ENCODE peak calls at places on chromosomes 5 and 9, in ten cellular contexts. One of them, this sample, is unnamed.

GRCh38 chr5:34571380-34572041 is 84.6 kb upstream of the RAI14 start:
- DNase-seq in T follicular helper cell: no peak
- DNase-seq in stimulated activated CD4-positive, alpha-beta T cell treated with anti-CD3 and anti-CD28 coated beads, Interleukin-1b, Interleukin-23, amount 100 ng/mL, for 48 hours: no peak
- DNase-seq in tibial artery: no peak
- DNase-seq in CD4-positive, alpha-beta T cell: no peak
- DNase-seq in stimulated activated effector memory CD8-positive, alpha-beta T cell treated with anti-CD3 and anti-CD28 coated beads, Interleukin-12 subunit alpha, Interleukin-12 subunit beta, amount 100 ng/mL, for 72 hours: no peak
- DNase-seq in cardiac fibroblast: peak; percentile 70
- DNase-seq in BE2C: no peak
- DNase-seq in left colon: no peak
- DNase-seq in GM12864: no peak
- DNase-seq in this sample: peak; percentile 41

GRCh38 chr5:128669803-128670202 is 131.8 kb upstream of the FBN2 start:
- DNase-seq in CD4-positive, alpha-beta T cell: no peak
- DNase-seq in tibial artery: no peak
- DNase-seq in GM12864: no peak
- DNase-seq in cardiac fibroblast: no peak
- DNase-seq in stimulated activated effector memory CD8-positive, alpha-beta T cell treated with anti-CD3 and anti-CD28 coated beads, Interleukin-12 subunit alpha, Interleukin-12 subunit beta, amount 100 ng/mL, for 72 hours: no peak
- DNase-seq in left colon: no peak
- DNase-seq in BE2C: no peak
- DNase-seq in T follicular helper cell: no peak
- DNase-seq in stimulated activated CD4-positive, alpha-beta T cell treated with anti-CD3 and anti-CD28 coated beads, Interleukin-1b, Interleukin-23, amount 100 ng/mL, for 48 hours: no peak
- DNase-seq in this sample: no peak

GRCh38 chr5:55319481-55319880 is 11.7 kb downstream of the MTREX start:
- DNase-seq in T follicular helper cell: no peak
- DNase-seq in left colon: no peak
- DNase-seq in CD4-positive, alpha-beta T cell: no peak
- DNase-seq in BE2C: no peak
- DNase-seq in GM12864: no peak
- DNase-seq in stimulated activated CD4-positive, alpha-beta T cell treated with anti-CD3 and anti-CD28 coated beads, Interleukin-1b, Interleukin-23, amount 100 ng/mL, for 48 hours: no peak
- DNase-seq in cardiac fibroblast: no peak
- DNase-seq in stimulated activated effector memory CD8-positive, alpha-beta T cell treated with anti-CD3 and anti-CD28 coated beads, Interleukin-12 subunit alpha, Interleukin-12 subunit beta, amount 100 ng/mL, for 72 hours: no peak
- DNase-seq in tibial artery: no peak
- DNase-seq in this sample: no peak

GRCh38 chr5:124639095-124639665 is 107.3 kb downstream of the ZNF608 start:
- DNase-seq in BE2C: no peak
- DNase-seq in tibial artery: no peak
- DNase-seq in CD4-positive, alpha-beta T cell: no peak
- DNase-seq in stimulated activated CD4-positive, alpha-beta T cell treated with anti-CD3 and anti-CD28 coated beads, Interleukin-1b, Interleukin-23, amount 100 ng/mL, for 48 hours: no peak
- DNase-seq in left colon: no peak
- DNase-seq in GM12864: no peak
- DNase-seq in cardiac fibroblast: no peak
- DNase-seq in T follicular helper cell: no peak
- DNase-seq in stimulated activated effector memory CD8-positive, alpha-beta T cell treated with anti-CD3 and anti-CD28 coated beads, Interleukin-12 subunit alpha, Interleukin-12 subunit beta, amount 100 ng/mL, for 72 hours: no peak
- DNase-seq in this sample: no peak

GRCh38 chr9:107213080-107213479 is 70.0 kb upstream of the RAD23B start:
- DNase-seq in T follicular helper cell: no peak
- DNase-seq in GM12864: no peak
- DNase-seq in cardiac fibroblast: no peak
- DNase-seq in CD4-positive, alpha-beta T cell: no peak
- DNase-seq in BE2C: no peak
- DNase-seq in stimulated activated effector memory CD8-positive, alpha-beta T cell treated with anti-CD3 and anti-CD28 coated beads, Interleukin-12 subunit alpha, Interleukin-12 subunit beta, amount 100 ng/mL, for 72 hours: peak; percentile 37
- DNase-seq in tibial artery: no peak
- DNase-seq in stimulated activated CD4-positive, alpha-beta T cell treated with anti-CD3 and anti-CD28 coated beads, Interleukin-1b, Interleukin-23, amount 100 ng/mL, for 48 hours: no peak
- DNase-seq in left colon: no peak
- DNase-seq in this sample: no peak

GRCh38 chr5:134070979-134071849 is 43.3 kb upstream of the TCF7 start:
- DNase-seq in BE2C: no peak
- DNase-seq in CD4-positive, alpha-beta T cell: peak; percentile 29
- DNase-seq in T follicular helper cell: no peak
- DNase-seq in stimulated activated CD4-positive, alpha-beta T cell treated with anti-CD3 and anti-CD28 coated beads, Interleukin-1b, Interleukin-23, amount 100 ng/mL, for 48 hours: peak; percentile 59
- DNase-seq in tibial artery: no peak
- DNase-seq in stimulated activated effector memory CD8-positive, alpha-beta T cell treated with anti-CD3 and anti-CD28 coated beads, Interleukin-12 subunit alpha, Interleukin-12 subunit beta, amount 100 ng/mL, for 72 hours: no peak
- DNase-seq in cardiac fibroblast: no peak
- DNase-seq in GM12864: no peak
- DNase-seq in left colon: no peak
- DNase-seq in this sample: peak; percentile 27

GRCh38 chr9:2299156-2299842 is 284.2 kb downstream of the SMARCA2 start:
- DNase-seq in stimulated activated effector memory CD8-positive, alpha-beta T cell treated with anti-CD3 and anti-CD28 coated beads, Interleukin-12 subunit alpha, Interleukin-12 subunit beta, amount 100 ng/mL, for 72 hours: no peak
- DNase-seq in tibial artery: no peak
- DNase-seq in CD4-positive, alpha-beta T cell: no peak
- DNase-seq in T follicular helper cell: no peak
- DNase-seq in stimulated activated CD4-positive, alpha-beta T cell treated with anti-CD3 and anti-CD28 coated beads, Interleukin-1b, Interleukin-23, amount 100 ng/mL, for 48 hours: no peak
- DNase-seq in cardiac fibroblast: no peak
- DNase-seq in left colon: peak; percentile 80
- DNase-seq in GM12864: no peak
- DNase-seq in BE2C: no peak
- DNase-seq in this sample: no peak

GRCh38 chr5:125486634-125487033 is 740.2 kb upstream of the ZNF608 start:
- DNase-seq in stimulated activated CD4-positive, alpha-beta T cell treated with anti-CD3 and anti-CD28 coated beads, Interleukin-1b, Interleukin-23, amount 100 ng/mL, for 48 hours: no peak
- DNase-seq in GM12864: no peak
- DNase-seq in left colon: no peak
- DNase-seq in stimulated activated effector memory CD8-positive, alpha-beta T cell treated with anti-CD3 and anti-CD28 coated beads, Interleukin-12 subunit alpha, Interleukin-12 subunit beta, amount 100 ng/mL, for 72 hours: no peak
- DNase-seq in BE2C: no peak
- DNase-seq in cardiac fibroblast: peak; percentile 63
- DNase-seq in tibial artery: no peak
- DNase-seq in CD4-positive, alpha-beta T cell: no peak
- DNase-seq in T follicular helper cell: no peak
- DNase-seq in this sample: no peak

GRCh38 chr5:38809388-38810359 is 36.1 kb upstream of the OSMR start:
- DNase-seq in T follicular helper cell: peak; percentile 7
- DNase-seq in BE2C: peak; percentile 85
- DNase-seq in CD4-positive, alpha-beta T cell: peak; percentile 11
- DNase-seq in GM12864: peak; percentile 15
- DNase-seq in cardiac fibroblast: peak; percentile 94
- DNase-seq in left colon: peak; percentile 61
- DNase-seq in stimulated activated effector memory CD8-positive, alpha-beta T cell treated with anti-CD3 and anti-CD28 coated beads, Interleukin-12 subunit alpha, Interleukin-12 subunit beta, amount 100 ng/mL, for 72 hours: peak; percentile 70
- DNase-seq in stimulated activated CD4-positive, alpha-beta T cell treated with anti-CD3 and anti-CD28 coated beads, Interleukin-1b, Interleukin-23, amount 100 ng/mL, for 48 hours: peak; percentile 62
- DNase-seq in tibial artery: peak; percentile 89
- DNase-seq in this sample: peak; percentile 71

GRCh38 chr5:131423056-131423455 is 159.2 kb downstream of the CDC42SE2 start:
- DNase-seq in cardiac fibroblast: peak; percentile 65
- DNase-seq in stimulated activated effector memory CD8-positive, alpha-beta T cell treated with anti-CD3 and anti-CD28 coated beads, Interleukin-12 subunit alpha, Interleukin-12 subunit beta, amount 100 ng/mL, for 72 hours: no peak
- DNase-seq in tibial artery: no peak
- DNase-seq in GM12864: no peak
- DNase-seq in T follicular helper cell: no peak
- DNase-seq in BE2C: peak; percentile 23
- DNase-seq in left colon: no peak
- DNase-seq in CD4-positive, alpha-beta T cell: no peak
- DNase-seq in stimulated activated CD4-positive, alpha-beta T cell treated with anti-CD3 and anti-CD28 coated beads, Interleukin-1b, Interleukin-23, amount 100 ng/mL, for 48 hours: no peak
- DNase-seq in this sample: no peak

GRCh38 chr5:150333400-150333799 is 24.1 kb upstream of the TCOF1 start:
- DNase-seq in left colon: no peak
- DNase-seq in GM12864: no peak
- DNase-seq in stimulated activated CD4-positive, alpha-beta T cell treated with anti-CD3 and anti-CD28 coated beads, Interleukin-1b, Interleukin-23, amount 100 ng/mL, for 48 hours: no peak
- DNase-seq in stimulated activated effector memory CD8-positive, alpha-beta T cell treated with anti-CD3 and anti-CD28 coated beads, Interleukin-12 subunit alpha, Interleukin-12 subunit beta, amount 100 ng/mL, for 72 hours: no peak
- DNase-seq in T follicular helper cell: no peak
- DNase-seq in BE2C: no peak
- DNase-seq in CD4-positive, alpha-beta T cell: no peak
- DNase-seq in tibial artery: no peak
- DNase-seq in cardiac fibroblast: no peak
- DNase-seq in this sample: no peak

GRCh38 chr5:142701673-142702311 is 15.9 kb upstream of the FGF1 start:
- DNase-seq in BE2C: no peak
- DNase-seq in GM12864: no peak
- DNase-seq in stimulated activated effector memory CD8-positive, alpha-beta T cell treated with anti-CD3 and anti-CD28 coated beads, Interleukin-12 subunit alpha, Interleukin-12 subunit beta, amount 100 ng/mL, for 72 hours: no peak
- DNase-seq in T follicular helper cell: no peak
- DNase-seq in stimulated activated CD4-positive, alpha-beta T cell treated with anti-CD3 and anti-CD28 coated beads, Interleukin-1b, Interleukin-23, amount 100 ng/mL, for 48 hours: no peak
- DNase-seq in cardiac fibroblast: no peak
- DNase-seq in CD4-positive, alpha-beta T cell: no peak
- DNase-seq in left colon: no peak
- DNase-seq in tibial artery: no peak
- DNase-seq in this sample: no peak

GRCh38 chr5:132003170-132003744 is 8.2 kb downstream of the ACSL6 start:
- DNase-seq in stimulated activated effector memory CD8-positive, alpha-beta T cell treated with anti-CD3 and anti-CD28 coated beads, Interleukin-12 subunit alpha, Interleukin-12 subunit beta, amount 100 ng/mL, for 72 hours: no peak
- DNase-seq in left colon: no peak
- DNase-seq in BE2C: no peak
- DNase-seq in T follicular helper cell: no peak
- DNase-seq in cardiac fibroblast: peak; percentile 44
- DNase-seq in GM12864: no peak
- DNase-seq in stimulated activated CD4-positive, alpha-beta T cell treated with anti-CD3 and anti-CD28 coated beads, Interleukin-1b, Interleukin-23, amount 100 ng/mL, for 48 hours: no peak
- DNase-seq in tibial artery: no peak
- DNase-seq in CD4-positive, alpha-beta T cell: no peak
- DNase-seq in this sample: no peak

GRCh38 chr9:81028504-81028903 is 660.8 kb downstream of the TLE1 start:
- DNase-seq in GM12864: no peak
- DNase-seq in stimulated activated CD4-positive, alpha-beta T cell treated with anti-CD3 and anti-CD28 coated beads, Interleukin-1b, Interleukin-23, amount 100 ng/mL, for 48 hours: no peak
- DNase-seq in stimulated activated effector memory CD8-positive, alpha-beta T cell treated with anti-CD3 and anti-CD28 coated beads, Interleukin-12 subunit alpha, Interleukin-12 subunit beta, amount 100 ng/mL, for 72 hours: no peak
- DNase-seq in left colon: no peak
- DNase-seq in CD4-positive, alpha-beta T cell: no peak
- DNase-seq in tibial artery: no peak
- DNase-seq in cardiac fibroblast: peak; percentile 72
- DNase-seq in BE2C: no peak
- DNase-seq in T follicular helper cell: no peak
- DNase-seq in this sample: peak; percentile 6

GRCh38 chr9:114516913-114517312 is 11.6 kb upstream of the WHRN start:
- DNase-seq in tibial artery: no peak
- DNase-seq in stimulated activated CD4-positive, alpha-beta T cell treated with anti-CD3 and anti-CD28 coated beads, Interleukin-1b, Interleukin-23, amount 100 ng/mL, for 48 hours: no peak
- DNase-seq in left colon: no peak
- DNase-seq in stimulated activated effector memory CD8-positive, alpha-beta T cell treated with anti-CD3 and anti-CD28 coated beads, Interleukin-12 subunit alpha, Interleukin-12 subunit beta, amount 100 ng/mL, for 72 hours: no peak
- DNase-seq in cardiac fibroblast: peak; percentile 13
- DNase-seq in CD4-positive, alpha-beta T cell: no peak
- DNase-seq in BE2C: no peak
- DNase-seq in T follicular helper cell: no peak
- DNase-seq in GM12864: no peak
- DNase-seq in this sample: peak; percentile 65

GRCh38 chr9:116543731-116544400 is 143.2 kb upstream of the TRIM32 start:
- DNase-seq in stimulated activated CD4-positive, alpha-beta T cell treated with anti-CD3 and anti-CD28 coated beads, Interleukin-1b, Interleukin-23, amount 100 ng/mL, for 48 hours: no peak
- DNase-seq in tibial artery: no peak
- DNase-seq in T follicular helper cell: no peak
- DNase-seq in CD4-positive, alpha-beta T cell: no peak
- DNase-seq in cardiac fibroblast: peak; percentile 78
- DNase-seq in stimulated activated effector memory CD8-positive, alpha-beta T cell treated with anti-CD3 and anti-CD28 coated beads, Interleukin-12 subunit alpha, Interleukin-12 subunit beta, amount 100 ng/mL, for 72 hours: no peak
- DNase-seq in left colon: no peak
- DNase-seq in GM12864: no peak
- DNase-seq in BE2C: no peak
- DNase-seq in this sample: no peak

GRCh38 chr9:22374021-22374420 is 72.6 kb upstream of the DMRTA1 start:
- DNase-seq in BE2C: no peak
- DNase-seq in CD4-positive, alpha-beta T cell: no peak
- DNase-seq in GM12864: no peak
- DNase-seq in stimulated activated CD4-positive, alpha-beta T cell treated with anti-CD3 and anti-CD28 coated beads, Interleukin-1b, Interleukin-23, amount 100 ng/mL, for 48 hours: no peak
- DNase-seq in T follicular helper cell: no peak
- DNase-seq in cardiac fibroblast: no peak
- DNase-seq in stimulated activated effector memory CD8-positive, alpha-beta T cell treated with anti-CD3 and anti-CD28 coated beads, Interleukin-12 subunit alpha, Interleukin-12 subunit beta, amount 100 ng/mL, for 72 hours: no peak
- DNase-seq in tibial artery: no peak
- DNase-seq in left colon: no peak
- DNase-seq in this sample: no peak

GRCh38 chr5:83026507-83026906 is 50.7 kb downstream of the TMEM167A start:
- DNase-seq in stimulated activated effector memory CD8-positive, alpha-beta T cell treated with anti-CD3 and anti-CD28 coated beads, Interleukin-12 subunit alpha, Interleukin-12 subunit beta, amount 100 ng/mL, for 72 hours: no peak
- DNase-seq in T follicular helper cell: no peak
- DNase-seq in stimulated activated CD4-positive, alpha-beta T cell treated with anti-CD3 and anti-CD28 coated beads, Interleukin-1b, Interleukin-23, amount 100 ng/mL, for 48 hours: no peak
- DNase-seq in GM12864: no peak
- DNase-seq in left colon: no peak
- DNase-seq in tibial artery: no peak
- DNase-seq in CD4-positive, alpha-beta T cell: no peak
- DNase-seq in cardiac fibroblast: no peak
- DNase-seq in BE2C: no peak
- DNase-seq in this sample: no peak

GRCh38 chr9:125522328-125522725 is 184.7 kb downstream of the MAPKAP1 start:
- DNase-seq in tibial artery: no peak
- DNase-seq in CD4-positive, alpha-beta T cell: no peak
- DNase-seq in stimulated activated CD4-positive, alpha-beta T cell treated with anti-CD3 and anti-CD28 coated beads, Interleukin-1b, Interleukin-23, amount 100 ng/mL, for 48 hours: no peak
- DNase-seq in GM12864: no peak
- DNase-seq in T follicular helper cell: no peak
- DNase-seq in BE2C: no peak
- DNase-seq in left colon: no peak
- DNase-seq in cardiac fibroblast: peak; percentile 94
- DNase-seq in stimulated activated effector memory CD8-positive, alpha-beta T cell treated with anti-CD3 and anti-CD28 coated beads, Interleukin-12 subunit alpha, Interleukin-12 subunit beta, amount 100 ng/mL, for 72 hours: no peak
- DNase-seq in this sample: peak; percentile 66

GRCh38 chr5:127186657-127187056 is 103.9 kb upstream of the MEGF10 start:
- DNase-seq in stimulated activated CD4-positive, alpha-beta T cell treated with anti-CD3 and anti-CD28 coated beads, Interleukin-1b, Interleukin-23, amount 100 ng/mL, for 48 hours: no peak
- DNase-seq in CD4-positive, alpha-beta T cell: no peak
- DNase-seq in T follicular helper cell: no peak
- DNase-seq in BE2C: no peak
- DNase-seq in left colon: no peak
- DNase-seq in cardiac fibroblast: no peak
- DNase-seq in stimulated activated effector memory CD8-positive, alpha-beta T cell treated with anti-CD3 and anti-CD28 coated beads, Interleukin-12 subunit alpha, Interleukin-12 subunit beta, amount 100 ng/mL, for 72 hours: no peak
- DNase-seq in GM12864: no peak
- DNase-seq in tibial artery: no peak
- DNase-seq in this sample: no peak

GRCh38 chr9:36437790-36438189 is 37.7 kb upstream of the RNF38 start:
- DNase-seq in cardiac fibroblast: no peak
- DNase-seq in BE2C: no peak
- DNase-seq in left colon: no peak
- DNase-seq in GM12864: no peak
- DNase-seq in stimulated activated CD4-positive, alpha-beta T cell treated with anti-CD3 and anti-CD28 coated beads, Interleukin-1b, Interleukin-23, amount 100 ng/mL, for 48 hours: no peak
- DNase-seq in CD4-positive, alpha-beta T cell: no peak
- DNase-seq in T follicular helper cell: no peak
- DNase-seq in tibial artery: no peak
- DNase-seq in stimulated activated effector memory CD8-positive, alpha-beta T cell treated with anti-CD3 and anti-CD28 coated beads, Interleukin-12 subunit alpha, Interleukin-12 subunit beta, amount 100 ng/mL, for 72 hours: no peak
- DNase-seq in this sample: no peak

GRCh38 chr5:11596185-11596584 is 308.1 kb downstream of the CTNND2 start:
- DNase-seq in stimulated activated effector memory CD8-positive, alpha-beta T cell treated with anti-CD3 and anti-CD28 coated beads, Interleukin-12 subunit alpha, Interleukin-12 subunit beta, amount 100 ng/mL, for 72 hours: no peak
- DNase-seq in GM12864: no peak
- DNase-seq in CD4-positive, alpha-beta T cell: no peak
- DNase-seq in T follicular helper cell: no peak
- DNase-seq in cardiac fibroblast: no peak
- DNase-seq in stimulated activated CD4-positive, alpha-beta T cell treated with anti-CD3 and anti-CD28 coated beads, Interleukin-1b, Interleukin-23, amount 100 ng/mL, for 48 hours: no peak
- DNase-seq in BE2C: no peak
- DNase-seq in tibial artery: no peak
- DNase-seq in left colon: no peak
- DNase-seq in this sample: peak; percentile 66

GRCh38 chr5:115575167-115576070 is 26.9 kb downstream of the TICAM2 start:
- DNase-seq in tibial artery: no peak
- DNase-seq in stimulated activated effector memory CD8-positive, alpha-beta T cell treated with anti-CD3 and anti-CD28 coated beads, Interleukin-12 subunit alpha, Interleukin-12 subunit beta, amount 100 ng/mL, for 72 hours: no peak
- DNase-seq in left colon: no peak
- DNase-seq in T follicular helper cell: no peak
- DNase-seq in BE2C: no peak
- DNase-seq in GM12864: peak; percentile 49
- DNase-seq in stimulated activated CD4-positive, alpha-beta T cell treated with anti-CD3 and anti-CD28 coated beads, Interleukin-1b, Interleukin-23, amount 100 ng/mL, for 48 hours: no peak
- DNase-seq in cardiac fibroblast: peak; percentile 59
- DNase-seq in CD4-positive, alpha-beta T cell: no peak
- DNase-seq in this sample: no peak

GRCh38 chr5:131393498-131393968 is 129.7 kb downstream of the CDC42SE2 start:
- DNase-seq in cardiac fibroblast: peak; percentile 38
- DNase-seq in GM12864: no peak
- DNase-seq in T follicular helper cell: no peak
- DNase-seq in tibial artery: no peak
- DNase-seq in stimulated activated CD4-positive, alpha-beta T cell treated with anti-CD3 and anti-CD28 coated beads, Interleukin-1b, Interleukin-23, amount 100 ng/mL, for 48 hours: no peak
- DNase-seq in CD4-positive, alpha-beta T cell: no peak
- DNase-seq in left colon: no peak
- DNase-seq in stimulated activated effector memory CD8-positive, alpha-beta T cell treated with anti-CD3 and anti-CD28 coated beads, Interleukin-12 subunit alpha, Interleukin-12 subunit beta, amount 100 ng/mL, for 72 hours: no peak
- DNase-seq in BE2C: no peak
- DNase-seq in this sample: no peak

GRCh38 chr5:69042500-69042899 is 51.3 kb upstream of the SLC30A5 start:
- DNase-seq in tibial artery: no peak
- DNase-seq in left colon: no peak
- DNase-seq in CD4-positive, alpha-beta T cell: no peak
- DNase-seq in stimulated activated effector memory CD8-positive, alpha-beta T cell treated with anti-CD3 and anti-CD28 coated beads, Interleukin-12 subunit alpha, Interleukin-12 subunit beta, amount 100 ng/mL, for 72 hours: no peak
- DNase-seq in GM12864: no peak
- DNase-seq in T follicular helper cell: no peak
- DNase-seq in BE2C: no peak
- DNase-seq in cardiac fibroblast: no peak
- DNase-seq in stimulated activated CD4-positive, alpha-beta T cell treated with anti-CD3 and anti-CD28 coated beads, Interleukin-1b, Interleukin-23, amount 100 ng/mL, for 48 hours: no peak
- DNase-seq in this sample: no peak

GRCh38 chr5:80141681-80142080 is 106.5 kb downstream of the THBS4 start:
- DNase-seq in cardiac fibroblast: peak; percentile 5
- DNase-seq in stimulated activated CD4-positive, alpha-beta T cell treated with anti-CD3 and anti-CD28 coated beads, Interleukin-1b, Interleukin-23, amount 100 ng/mL, for 48 hours: no peak
- DNase-seq in left colon: no peak
- DNase-seq in stimulated activated effector memory CD8-positive, alpha-beta T cell treated with anti-CD3 and anti-CD28 coated beads, Interleukin-12 subunit alpha, Interleukin-12 subunit beta, amount 100 ng/mL, for 72 hours: no peak
- DNase-seq in tibial artery: no peak
- DNase-seq in BE2C: no peak
- DNase-seq in CD4-positive, alpha-beta T cell: no peak
- DNase-seq in GM12864: no peak
- DNase-seq in T follicular helper cell: no peak
- DNase-seq in this sample: no peak

GRCh38 chr9:13143281-13143680 is 136.2 kb downstream of the MPDZ start:
- DNase-seq in CD4-positive, alpha-beta T cell: no peak
- DNase-seq in T follicular helper cell: no peak
- DNase-seq in BE2C: no peak
- DNase-seq in cardiac fibroblast: no peak
- DNase-seq in tibial artery: no peak
- DNase-seq in stimulated activated effector memory CD8-positive, alpha-beta T cell treated with anti-CD3 and anti-CD28 coated beads, Interleukin-12 subunit alpha, Interleukin-12 subunit beta, amount 100 ng/mL, for 72 hours: no peak
- DNase-seq in stimulated activated CD4-positive, alpha-beta T cell treated with anti-CD3 and anti-CD28 coated beads, Interleukin-1b, Interleukin-23, amount 100 ng/mL, for 48 hours: no peak
- DNase-seq in left colon: no peak
- DNase-seq in GM12864: no peak
- DNase-seq in this sample: no peak

This sample was measured in MG63.